ENCODE peak calls at places on chromosome 14, in seven cellular contexts. One of them, this sample, is unnamed.

GRCh38 chr14:35050652-35051051 is 4.6 kb downstream of the FAM177A1 start:
- DNase-seq in OCI-LY7: no peak
- DNase-seq in AG09309: no peak
- DNase-seq in fibroblast of the aortic adventitia: peak; percentile 79
- DNase-seq in AG10803: peak; percentile 54
- DNase-seq in thoracic aorta: no peak
- DNase-seq in fibroblast of lung: peak; percentile 53
- DNase-seq in this sample: no peak

GRCh38 chr14:39034481-39035296 is 68.3 kb downstream of the SEC23A start:
- DNase-seq in OCI-LY7: no peak
- DNase-seq in AG09309: no peak
- DNase-seq in fibroblast of the aortic adventitia: no peak
- DNase-seq in AG10803: no peak
- DNase-seq in thoracic aorta: no peak
- DNase-seq in fibroblast of lung: peak; percentile 19
- DNase-seq in this sample: no peak

GRCh38 chr14:104223101-104223809 is 84.9 kb downstream of the KIF26A start:
- DNase-seq in OCI-LY7: no peak
- DNase-seq in AG09309: no peak
- DNase-seq in fibroblast of the aortic adventitia: no peak
- DNase-seq in AG10803: no peak
- DNase-seq in thoracic aorta: no peak
- DNase-seq in fibroblast of lung: no peak
- DNase-seq in this sample: no peak

GRCh38 chr14:84807673-84808072 is 722.3 kb upstream of the FLRT2 start:
- DNase-seq in OCI-LY7: no peak
- DNase-seq in AG09309: no peak
- DNase-seq in fibroblast of the aortic adventitia: no peak
- DNase-seq in AG10803: no peak
- DNase-seq in thoracic aorta: no peak
- DNase-seq in fibroblast of lung: no peak
- DNase-seq in this sample: no peak

GRCh38 chr14:78746086-78746595 is 576.0 kb downstream of the NRXN3 start:
- DNase-seq in OCI-LY7: no peak
- DNase-seq in AG09309: no peak
- DNase-seq in fibroblast of the aortic adventitia: no peak
- DNase-seq in AG10803: no peak
- DNase-seq in thoracic aorta: no peak
- DNase-seq in fibroblast of lung: no peak
- DNase-seq in this sample: no peak

GRCh38 chr14:77105118-77105517 is 7.1 kb downstream of the CIPC start:
- DNase-seq in OCI-LY7: no peak
- DNase-seq in AG09309: no peak
- DNase-seq in fibroblast of the aortic adventitia: no peak
- DNase-seq in AG10803: no peak
- DNase-seq in thoracic aorta: no peak
- DNase-seq in fibroblast of lung: no peak
- DNase-seq in this sample: no peak

GRCh38 chr14:52882824-52883223 is 68.0 kb downstream of the FERMT2 start:
- DNase-seq in OCI-LY7: no peak
- DNase-seq in AG09309: no peak
- DNase-seq in fibroblast of the aortic adventitia: no peak
- DNase-seq in AG10803: no peak
- DNase-seq in thoracic aorta: no peak
- DNase-seq in fibroblast of lung: no peak
- DNase-seq in this sample: no peak

GRCh38 chr14:70897475-70897874 is 9.8 kb upstream of the PCNX1 start:
- DNase-seq in OCI-LY7: no peak
- DNase-seq in AG09309: no peak
- DNase-seq in fibroblast of the aortic adventitia: peak; percentile 85
- DNase-seq in AG10803: peak; percentile 92
- DNase-seq in thoracic aorta: no peak
- DNase-seq in fibroblast of lung: peak; percentile 89
- DNase-seq in this sample: peak; percentile 74

GRCh38 chr14:24042733-24043132 is 9.1 kb upstream of the CARMIL3 start:
- DNase-seq in OCI-LY7: no peak
- DNase-seq in AG09309: no peak
- DNase-seq in fibroblast of the aortic adventitia: peak; percentile 9
- DNase-seq in AG10803: no peak
- DNase-seq in thoracic aorta: no peak
- DNase-seq in fibroblast of lung: no peak
- DNase-seq in this sample: no peak

GRCh38 chr14:104106471-104106991 is 21.0 kb downstream of the ASPG start:
- DNase-seq in OCI-LY7: no peak
- DNase-seq in AG09309: no peak
- DNase-seq in fibroblast of the aortic adventitia: no peak
- DNase-seq in AG10803: no peak
- DNase-seq in thoracic aorta: no peak
- DNase-seq in fibroblast of lung: no peak
- DNase-seq in this sample: no peak

GRCh38 chr14:72518809-72519377 is 375.0 kb downstream of the DPF3 start:
- DNase-seq in OCI-LY7: peak; percentile 69
- DNase-seq in AG09309: no peak
- DNase-seq in fibroblast of the aortic adventitia: no peak
- DNase-seq in AG10803: no peak
- DNase-seq in thoracic aorta: no peak
- DNase-seq in fibroblast of lung: no peak
- DNase-seq in this sample: no peak

GRCh38 chr14:72810201-72810600 is 83.7 kb downstream of the DPF3 start:
- DNase-seq in OCI-LY7: no peak
- DNase-seq in AG09309: no peak
- DNase-seq in fibroblast of the aortic adventitia: no peak
- DNase-seq in AG10803: no peak
- DNase-seq in thoracic aorta: no peak
- DNase-seq in fibroblast of lung: no peak
- DNase-seq in this sample: no peak

GRCh38 chr14:94681300-94682060 is 69.3 kb downstream of the SERPINA3 start:
- DNase-seq in OCI-LY7: peak; percentile 10
- DNase-seq in AG09309: peak; percentile 8
- DNase-seq in fibroblast of the aortic adventitia: peak; percentile 53
- DNase-seq in AG10803: peak; percentile 32
- DNase-seq in thoracic aorta: no peak
- DNase-seq in fibroblast of lung: peak; percentile 49
- DNase-seq in this sample: no peak

GRCh38 chr14:71136386-71137060 is 229.3 kb downstream of the PCNX1 start:
- DNase-seq in OCI-LY7: no peak
- DNase-seq in AG09309: no peak
- DNase-seq in fibroblast of the aortic adventitia: no peak
- DNase-seq in AG10803: no peak
- DNase-seq in thoracic aorta: no peak
- DNase-seq in fibroblast of lung: no peak
- DNase-seq in this sample: no peak

GRCh38 chr14:80310950-80311349 is 99.6 kb upstream of the DIO2 start:
- DNase-seq in OCI-LY7: no peak
- DNase-seq in AG09309: no peak
- DNase-seq in fibroblast of the aortic adventitia: peak; percentile 43
- DNase-seq in AG10803: peak; percentile 18
- DNase-seq in thoracic aorta: no peak
- DNase-seq in fibroblast of lung: no peak
- DNase-seq in this sample: no peak

GRCh38 chr14:62168564-62169155 is 406.4 kb downstream of the SNAPC1 start:
- DNase-seq in OCI-LY7: no peak
- DNase-seq in AG09309: no peak
- DNase-seq in fibroblast of the aortic adventitia: peak; percentile 9
- DNase-seq in AG10803: no peak
- DNase-seq in thoracic aorta: no peak
- DNase-seq in fibroblast of lung: peak; percentile 22
- DNase-seq in this sample: no peak

DNA sequence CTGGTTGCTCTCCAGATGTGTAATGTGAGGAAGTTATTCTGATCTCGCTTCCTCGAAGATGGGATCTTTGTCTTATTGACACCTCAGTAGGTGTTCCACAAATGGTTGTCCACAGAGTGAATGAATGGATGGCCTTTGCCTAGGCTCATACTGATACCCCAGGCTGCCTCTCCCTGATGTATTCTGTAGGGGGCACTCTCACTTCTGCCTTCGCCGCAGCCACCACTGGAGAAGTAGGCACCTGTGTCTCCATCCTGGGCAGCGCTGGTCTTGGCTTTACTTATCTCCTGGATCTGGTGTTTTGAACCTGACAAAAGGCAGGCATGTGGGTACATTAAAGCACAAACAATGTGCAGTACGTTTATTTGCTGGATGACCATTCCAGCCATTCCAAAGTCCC is 82.1 kb downstream of the ZFP36L1 start:
- DNase-seq in OCI-LY7: no peak
- DNase-seq in AG09309: no peak
- DNase-seq in fibroblast of the aortic adventitia: no peak
- DNase-seq in AG10803: no peak
- DNase-seq in thoracic aorta: no peak
- DNase-seq in fibroblast of lung: no peak
- DNase-seq in this sample: no peak
- TF ChIP-seq CTCF in OCI-LY7: peak; percentile 18
- TF ChIP-seq CTCF in AG09309: no peak
- TF ChIP-seq CTCF in fibroblast of the aortic adventitia: no peak
- TF ChIP-seq CTCF in AG10803: no peak
- TF ChIP-seq CTCF in thoracic aorta: no peak
- TF ChIP-seq CTCF in fibroblast of lung: no peak
- TF ChIP-seq CTCF in this sample: no peak

GRCh38 chr14:49692895-49693737 is at the start of gene KLHDC1:
- DNase-seq in OCI-LY7: peak; percentile 63
- DNase-seq in AG09309: peak; percentile 33
- DNase-seq in fibroblast of the aortic adventitia: peak; percentile 77
- DNase-seq in AG10803: peak; percentile 75
- DNase-seq in thoracic aorta: peak; percentile 52
- DNase-seq in fibroblast of lung: peak; percentile 78
- DNase-seq in this sample: peak; percentile 50
- H3K4me3 ChIP-seq in OCI-LY7: peak within 1 kb of the TSS; percentile 66
- H3K4me3 ChIP-seq in AG09309: peak within 1 kb of the TSS; percentile 59
- H3K4me3 ChIP-seq in fibroblast of the aortic adventitia: peak within 1 kb of the TSS; percentile 77
- H3K4me3 ChIP-seq in AG10803: peak within 1 kb of the TSS; percentile 72
- H3K4me3 ChIP-seq in thoracic aorta: peak within 1 kb of the TSS; percentile 89
- H3K4me3 ChIP-seq in fibroblast of lung: peak within 1 kb of the TSS; percentile 72
- H3K4me3 ChIP-seq in this sample: peak within 1 kb of the TSS; percentile 68

GRCh38 chr14:69252851-69253250 is 7.1 kb upstream of the GALNT16 start:
- DNase-seq in OCI-LY7: no peak
- DNase-seq in AG09309: no peak
- DNase-seq in fibroblast of the aortic adventitia: no peak
- DNase-seq in AG10803: no peak
- DNase-seq in thoracic aorta: no peak
- DNase-seq in fibroblast of lung: no peak
- DNase-seq in this sample: no peak

GRCh38 chr14:69244946-69245345 is 15.0 kb upstream of the GALNT16 start:
- DNase-seq in OCI-LY7: no peak
- DNase-seq in AG09309: peak; percentile 10
- DNase-seq in fibroblast of the aortic adventitia: no peak
- DNase-seq in AG10803: peak; percentile 25
- DNase-seq in thoracic aorta: no peak
- DNase-seq in fibroblast of lung: no peak
- DNase-seq in this sample: no peak

GRCh38 chr14:69246331-69246730 is 13.6 kb upstream of the GALNT16 start:
- DNase-seq in OCI-LY7: no peak
- DNase-seq in AG09309: no peak
- DNase-seq in fibroblast of the aortic adventitia: no peak
- DNase-seq in AG10803: no peak
- DNase-seq in thoracic aorta: no peak
- DNase-seq in fibroblast of lung: no peak
- DNase-seq in this sample: no peak

GRCh38 chr14:69249603-69250002 is 10.4 kb upstream of the GALNT16 start:
- DNase-seq in OCI-LY7: no peak
- DNase-seq in AG09309: no peak
- DNase-seq in fibroblast of the aortic adventitia: no peak
- DNase-seq in AG10803: no peak
- DNase-seq in thoracic aorta: no peak
- DNase-seq in fibroblast of lung: no peak
- DNase-seq in this sample: no peak

DNA sequence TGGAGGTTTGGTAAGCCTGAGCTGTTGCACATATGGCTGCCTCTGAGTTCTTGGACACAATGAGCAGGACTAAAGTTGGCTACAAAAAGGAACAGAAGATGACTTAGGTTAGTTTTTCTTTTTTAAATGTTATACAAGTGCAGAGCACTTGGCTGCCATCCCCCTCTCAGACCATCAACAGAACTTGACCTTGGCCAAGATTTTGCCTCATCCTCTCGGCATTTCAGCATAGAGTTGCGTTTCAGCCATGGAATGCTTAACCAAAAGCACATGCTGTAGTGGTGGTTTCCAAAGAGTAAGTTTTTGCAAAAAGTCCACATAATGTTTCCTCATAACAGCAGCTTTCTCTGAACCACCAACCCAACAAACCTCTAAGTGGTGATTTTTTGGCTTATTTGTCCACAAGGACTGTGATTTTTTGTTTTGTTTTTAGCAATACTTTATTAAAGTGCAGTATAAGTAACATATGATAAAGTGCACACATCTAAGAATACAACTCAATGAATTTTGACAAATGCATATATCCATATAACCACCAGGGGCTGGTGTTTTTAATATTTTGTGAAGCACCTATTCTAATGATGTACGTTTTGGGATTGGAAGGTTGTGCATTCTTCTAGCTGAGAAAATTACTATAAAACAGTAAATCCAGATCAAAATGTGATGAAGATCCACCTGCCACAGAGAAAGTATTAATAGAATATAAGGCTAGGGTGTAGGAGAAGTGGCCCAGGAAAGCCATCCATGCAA is 12.1 kb upstream of the GALNT16 start:
- DNase-seq in OCI-LY7: peak; percentile 16
- DNase-seq in AG09309: peak; percentile 91
- DNase-seq in fibroblast of the aortic adventitia: peak; percentile 99
- DNase-seq in AG10803: peak; percentile 98
- DNase-seq in thoracic aorta: no peak
- DNase-seq in fibroblast of lung: peak; percentile 95
- DNase-seq in this sample: peak; percentile 74
- TF ChIP-seq CTCF in OCI-LY7: peak; percentile 62
- TF ChIP-seq CTCF in AG09309: no peak
- TF ChIP-seq CTCF in fibroblast of the aortic adventitia: peak; percentile 54
- TF ChIP-seq CTCF in AG10803: peak; percentile 58
- TF ChIP-seq CTCF in thoracic aorta: peak; percentile 37
- TF ChIP-seq CTCF in fibroblast of lung: peak; percentile 32
- TF ChIP-seq CTCF in this sample: peak; percentile 26

DNA sequence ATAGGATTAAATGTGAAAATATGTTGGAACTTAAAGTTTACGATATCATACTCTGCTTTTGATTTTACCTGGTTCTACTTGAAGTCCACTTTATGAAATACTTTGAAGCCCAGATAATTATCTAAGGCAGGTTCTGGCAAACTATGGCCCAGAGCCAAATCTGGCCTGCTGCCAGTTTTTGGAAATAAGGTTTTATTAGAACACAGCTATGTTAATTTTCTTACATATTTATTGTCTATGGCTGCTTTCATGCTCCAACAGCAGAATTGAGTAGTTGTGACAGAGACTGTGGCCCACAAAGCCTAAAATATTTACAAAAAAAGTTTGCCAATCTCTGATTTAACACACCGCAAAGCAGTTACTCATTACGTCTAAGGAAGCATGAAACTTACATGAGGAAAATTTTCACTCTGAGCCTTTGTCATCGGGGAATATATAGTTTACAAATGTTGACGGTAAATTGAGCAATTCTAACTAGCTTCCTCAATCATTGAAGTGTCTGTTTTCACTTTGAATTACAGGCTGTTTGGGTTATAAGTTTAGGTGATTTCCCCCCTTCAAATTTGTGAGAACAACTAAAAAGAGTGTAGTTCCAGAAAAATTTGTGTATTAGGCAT is 96.4 kb downstream of the UNC79 start:
- DNase-seq in OCI-LY7: no peak
- DNase-seq in AG09309: no peak
- DNase-seq in fibroblast of the aortic adventitia: peak; percentile 16
- DNase-seq in AG10803: peak; percentile 15
- DNase-seq in thoracic aorta: no peak
- DNase-seq in fibroblast of lung: no peak
- DNase-seq in this sample: no peak
- H3K4me3 ChIP-seq in OCI-LY7: no peak overlapping the region
- H3K4me3 ChIP-seq in AG09309: no peak overlapping the region
- H3K4me3 ChIP-seq in fibroblast of the aortic adventitia: no peak overlapping the region
- H3K4me3 ChIP-seq in AG10803: no peak overlapping the region
- H3K4me3 ChIP-seq in thoracic aorta: no peak overlapping the region
- H3K4me3 ChIP-seq in fibroblast of lung: no peak overlapping the region
- H3K4me3 ChIP-seq in this sample: no peak overlapping the region

GRCh38 chr14:93332853-93333630 is at the start of gene BTBD7:
- DNase-seq in OCI-LY7: peak; percentile 95
- DNase-seq in AG09309: peak; percentile 65
- DNase-seq in fibroblast of the aortic adventitia: peak; percentile 90
- DNase-seq in AG10803: peak; percentile 90
- DNase-seq in thoracic aorta: peak; percentile 80
- DNase-seq in fibroblast of lung: peak; percentile 93
- DNase-seq in this sample: peak; percentile 83
- TF ChIP-seq CTCF in OCI-LY7: no peak
- TF ChIP-seq CTCF in AG09309: peak; percentile 29
- TF ChIP-seq CTCF in fibroblast of the aortic adventitia: peak; percentile 31
- TF ChIP-seq CTCF in AG10803: peak; percentile 4
- TF ChIP-seq CTCF in thoracic aorta: no peak
- TF ChIP-seq CTCF in fibroblast of lung: peak; percentile 26
- TF ChIP-seq CTCF in this sample: no peak